ENCODE peak calls at places on chromosomes 2 and 18, in nine cellular contexts. A is hepatocyte, S is neural crest cell, H is fibroblast of lung, M is fibroblast of mammary gland, J is choroid plexus epithelial cell, T is foreskin keratinocyte, D is PC-3, Z is GM20000. F is an unnamed sample.

GRCh38 chr2:163122257-163122656 is 283.7 kb upstream of the KCNH7 start:
- DNase-seq in J (no peak), H (no peak), D (no peak), A (no peak), T (no peak), Z (no peak), M (no peak), S (no peak), F (no peak)

GRCh38 chr18:31931886-31932240 is 11.1 kb downstream of the TRAPPC8 start:
- DNase-seq in M (no peak), S (no peak), H (no peak), J (peak; percentile 27), D (no peak), Z (no peak), T (no peak), A (no peak), F (no peak)

GRCh38 chr2:142165790-142166189 is 35.0 kb upstream of the LRP1B start:
- DNase-seq in M (peak; percentile 33), T (peak; percentile 83), H (peak; percentile 45), A (peak; percentile 61), S (no peak), D (peak; percentile 65), J (peak; percentile 91), Z (peak; percentile 12), F (peak; percentile 90)

GRCh38 chr2:170848587-170848986 is 31.9 kb downstream of the GAD1 start:
- DNase-seq in D (peak; percentile 44), J (peak; percentile 80), M (peak; percentile 87), A (no peak), H (peak; percentile 34), Z (no peak), S (no peak), T (peak; percentile 56), F (peak; percentile 24)

GRCh38 chr2:37655442-37655841 is 16.0 kb downstream of the CDC42EP3 start:
- DNase-seq in H (no peak), A (no peak), J (no peak), Z (no peak), T (peak; percentile 46), S (no peak), D (no peak), M (no peak), F (peak; percentile 78)

GRCh38 chr18:27954226-27954625 is 222.7 kb downstream of the CDH2 start:
- DNase-seq in S (no peak), A (no peak), J (peak; percentile 93), D (peak; percentile 13), H (peak; percentile 86), T (no peak), Z (no peak), M (peak; percentile 78), F (peak; percentile 35)

GRCh38 chr18:49757513-49758262 is 55.6 kb downstream of the ACAA2 start:
- DNase-seq in Z (peak; percentile 46), H (no peak), D (no peak), S (no peak), A (no peak), J (no peak), M (no peak), T (no peak), F (peak; percentile 36)

GRCh38 chr18:52979888-52980287 is 639.9 kb downstream of the DCC start:
- DNase-seq in J (no peak), H (no peak), Z (no peak), T (no peak), S (peak; percentile 2), D (no peak), A (no peak), M (no peak), F (no peak)

GRCh38 chr2:159497256-159497655 is 119.1 kb downstream of the BAZ2B start:
- DNase-seq in T (peak; percentile 90), S (no peak), Z (no peak), H (peak; percentile 80), J (peak; percentile 93), D (peak; percentile 90), M (peak; percentile 91), A (peak; percentile 41), F (peak; percentile 93)

GRCh38 chr2:238894950-238895298 is 47.0 kb downstream of the TWIST2 start:
- DNase-seq in S (no peak), J (no peak), H (no peak), Z (no peak), M (peak; percentile 47), D (no peak), A (no peak), T (no peak), F (no peak)

GRCh38 chr2:151637284-151637781 is 96.9 kb downstream of the NEB start:
- DNase-seq in M (no peak), D (no peak), T (no peak), S (no peak), J (no peak), H (peak; percentile 9), A (no peak), Z (peak; percentile 8), F (no peak)

GRCh38 chr2:11079131-11079824 is 76.0 kb upstream of the SLC66A3 start:
- DNase-seq in H (no peak), Z (no peak), D (peak; percentile 62), M (no peak), S (no peak), A (no peak), J (no peak), T (peak; percentile 30), F (peak; percentile 37)

GRCh38 chr2:128041561-128041960 is 13.7 kb upstream of the SAP130 start:
- DNase-seq in Z (no peak), D (no peak), H (no peak), A (no peak), M (peak; percentile 8), J (no peak), S (no peak), T (no peak), F (no peak)

GRCh38 chr2:86790134-86790827 is 432 bp downstream of the CD8A start:
- DNase-seq in H (no peak), Z (no peak), M (no peak), S (no peak), T (no peak), A (peak; percentile 12), D (no peak), J (no peak), F (no peak)

GRCh38 chr18:64679121-64679520 is 530.2 kb upstream of the LINC00305 start:
- DNase-seq in H (no peak), M (no peak), S (no peak), T (no peak), D (no peak), A (no peak), Z (no peak), J (no peak), F (no peak)

GRCh38 chr18:22703883-22704626 is 229.1 kb upstream of the RBBP8 start:
- DNase-seq in A (peak; percentile 60), H (peak; percentile 58), T (peak; percentile 40), M (peak; percentile 70), D (peak; percentile 70), S (peak; percentile 4), Z (peak; percentile 66), J (peak; percentile 77), F (peak; percentile 69)

GRCh38 chr18:21809725-21810124 is 69.1 kb downstream of the MIB1 start:
- DNase-seq in S (no peak), M (no peak), A (no peak), T (no peak), J (no peak), H (no peak), Z (no peak), D (no peak), F (no peak)

GRCh38 chr2:238873401-238873801 is 25.5 kb downstream of the TWIST2 start:
- DNase-seq in J (no peak), S (no peak), T (no peak), Z (no peak), A (no peak), H (no peak), D (no peak), M (no peak), F (no peak)

DNA sequence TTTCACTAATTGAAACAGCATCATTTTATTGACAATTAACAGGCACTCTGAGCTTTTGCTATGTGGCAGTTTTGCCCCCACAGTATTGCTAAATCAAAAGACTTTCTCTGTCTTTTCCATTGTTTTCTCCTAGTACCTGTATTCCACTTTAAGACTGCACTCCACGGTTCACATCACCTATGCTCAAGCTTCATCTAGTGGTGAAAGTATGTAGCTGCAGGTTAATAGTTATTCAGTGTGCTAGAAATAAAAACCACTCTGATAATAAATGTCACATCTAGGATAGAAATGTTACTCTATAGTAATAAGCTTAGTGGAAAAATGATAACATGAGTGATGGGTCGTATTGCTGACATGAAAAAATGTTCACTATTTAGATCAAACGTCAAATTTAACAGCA is 24.6 kb downstream of the ARL6IP6 start:
- DNase-seq in J (peak; percentile 48), M (peak; percentile 14), D (peak; percentile 51), T (peak; percentile 22), H (no peak), A (peak; percentile 25), S (no peak), Z (peak; percentile 10), F (peak; percentile 42)
- TF ChIP-seq CTCF in J (peak; percentile 66), M (peak; percentile 49), D (peak; percentile 66), T (peak; percentile 59), H (peak; percentile 50), A (peak; percentile 45), S (peak; percentile 60), Z (peak; percentile 22), F (peak; percentile 69)

GRCh38 chr2:98795903-98796676 is 65.2 kb upstream of the MGAT4A start:
- DNase-seq in Z (no peak), M (no peak), D (no peak), H (no peak), A (peak; percentile 49), S (no peak), T (no peak), J (no peak), F (peak; percentile 42)
- TF ChIP-seq CTCF in Z (no peak), M (no peak), D (no peak), H (no peak), A (no peak), S (no peak), T (no peak), J (no peak), F (no peak)

GRCh38 chr18:66124394-66124793 is 373.6 kb downstream of the CDH7 start:
- DNase-seq in J (no peak), M (no peak), H (no peak), Z (no peak), D (peak; percentile 15), A (no peak), T (no peak), S (no peak), F (peak; percentile 2)
- TF ChIP-seq CTCF in J (no peak), M (no peak), H (no peak), Z (no peak), D (peak; percentile 47), A (peak; percentile 7), T (no peak), S (peak; percentile 54), F (no peak)

DNA sequence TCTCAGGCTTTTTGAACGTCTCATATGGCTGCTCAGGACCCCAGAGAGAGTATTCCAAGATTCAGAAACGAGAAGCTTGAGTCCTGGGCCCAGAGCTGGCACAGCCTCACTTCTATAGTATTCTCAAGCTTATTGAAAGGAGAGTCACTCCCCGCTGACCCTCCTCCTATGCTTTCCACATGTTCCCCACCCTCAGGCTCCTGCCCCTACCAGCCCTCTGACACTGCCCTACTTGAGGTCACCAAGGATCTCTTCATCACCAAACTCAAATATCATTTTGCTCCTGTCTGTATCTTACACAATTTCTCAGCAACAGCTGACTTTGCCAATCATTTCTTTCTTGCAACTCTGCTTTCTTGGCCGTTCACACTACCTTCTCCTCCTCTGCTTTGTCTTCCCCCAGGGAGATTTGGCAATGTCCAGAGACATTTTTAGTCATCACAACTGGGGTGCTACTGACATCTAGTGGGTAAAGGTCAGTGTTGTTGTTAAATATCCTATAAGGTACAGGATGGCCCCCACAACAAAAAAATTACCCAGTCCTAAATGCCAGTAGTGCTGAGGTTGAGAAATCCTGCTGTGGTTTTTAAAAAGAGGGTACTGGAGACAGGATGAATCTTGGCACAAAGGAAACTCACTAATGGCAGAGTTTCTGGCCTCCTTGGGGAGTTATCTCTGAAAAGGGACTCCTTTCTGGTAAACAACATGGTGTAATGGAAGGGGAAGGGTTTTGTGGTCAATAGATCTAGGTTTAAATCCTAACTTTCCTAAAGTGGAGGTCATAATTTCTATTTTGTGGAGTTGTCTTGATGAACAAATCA is 26.9 kb upstream of the INSIG2 start:
- DNase-seq in A (no peak), Z (peak; percentile 41), H (peak; percentile 28), S (no peak), D (peak; percentile 78), M (peak; percentile 88), J (peak; percentile 90), T (peak; percentile 44), F (peak; percentile 67)
- TF ChIP-seq CTCF in A (peak; percentile 33), Z (peak; percentile 37), H (peak; percentile 15), S (peak; percentile 24), D (peak; percentile 73), M (peak; percentile 67), J (peak; percentile 64), T (peak; percentile 70), F (peak; percentile 36)